ENCODE peak calls at places on chromosomes 3 and 15, in six cellular contexts. One of them, this sample, is unnamed.

GRCh38 chr3:126903521-126903920 is 79.4 kb upstream of the PLXNA1 start:
- DNase-seq in B cell: no peak
- DNase-seq in progenitor cell of endocrine pancreas: no peak
- DNase-seq in endothelial cell: no peak
- DNase-seq in HL-60: no peak
- DNase-seq in fibroblast of pulmonary artery: no peak
- DNase-seq in this sample: no peak

GRCh38 chr3:141385386-141386079 is 17.2 kb downstream of the ZBTB38 start:
- DNase-seq in endothelial cell: no peak
- DNase-seq in fibroblast of pulmonary artery: peak
- DNase-seq in B cell: no peak
- DNase-seq in HL-60: no peak
- DNase-seq in progenitor cell of endocrine pancreas: no peak
- DNase-seq in this sample: no peak

GRCh38 chr3:197088370-197088769 is 58.8 kb upstream of the MELTF start:
- DNase-seq in B cell: no peak
- DNase-seq in endothelial cell: no peak
- DNase-seq in HL-60: peak
- DNase-seq in progenitor cell of endocrine pancreas: no peak
- DNase-seq in fibroblast of pulmonary artery: peak
- DNase-seq in this sample: no peak

GRCh38 chr3:42500909-42501308 is 1.5 kb upstream of the VIPR1 start:
- DNase-seq in B cell: no peak
- DNase-seq in HL-60: no peak
- DNase-seq in endothelial cell: no peak
- DNase-seq in progenitor cell of endocrine pancreas: no peak
- DNase-seq in fibroblast of pulmonary artery: no peak
- DNase-seq in this sample: no peak

GRCh38 chr3:30232142-30232541 is 374.3 kb upstream of the TGFBR2 start:
- DNase-seq in HL-60: no peak
- DNase-seq in progenitor cell of endocrine pancreas: no peak
- DNase-seq in fibroblast of pulmonary artery: peak
- DNase-seq in B cell: no peak
- DNase-seq in endothelial cell: no peak
- DNase-seq in this sample: no peak

GRCh38 chr15:39684215-39684614 is 98.4 kb downstream of the FSIP1 start:
- DNase-seq in HL-60: no peak
- DNase-seq in fibroblast of pulmonary artery: no peak
- DNase-seq in progenitor cell of endocrine pancreas: no peak
- DNase-seq in endothelial cell: no peak
- DNase-seq in B cell: no peak
- DNase-seq in this sample: no peak

GRCh38 chr3:87446849-87447387 is 170.5 kb upstream of the POU1F1 start:
- DNase-seq in fibroblast of pulmonary artery: no peak
- DNase-seq in endothelial cell: no peak
- DNase-seq in B cell: no peak
- DNase-seq in HL-60: no peak
- DNase-seq in progenitor cell of endocrine pancreas: no peak
- DNase-seq in this sample: no peak

GRCh38 chr3:20353286-20353685 is 167.3 kb upstream of the SGO1 start:
- DNase-seq in B cell: no peak
- DNase-seq in fibroblast of pulmonary artery: no peak
- DNase-seq in HL-60: no peak
- DNase-seq in endothelial cell: no peak
- DNase-seq in progenitor cell of endocrine pancreas: no peak
- DNase-seq in this sample: no peak

GRCh38 chr15:38904298-38904697 is 339.7 kb upstream of the RASGRP1 start:
- DNase-seq in progenitor cell of endocrine pancreas: no peak
- DNase-seq in HL-60: no peak
- DNase-seq in B cell: no peak
- DNase-seq in endothelial cell: no peak
- DNase-seq in fibroblast of pulmonary artery: no peak
- DNase-seq in this sample: no peak

GRCh38 chr15:76340802-76341365 is 4.3 kb downstream of the ISL2 start:
- DNase-seq in HL-60: no peak
- DNase-seq in progenitor cell of endocrine pancreas: peak
- DNase-seq in B cell: peak
- DNase-seq in fibroblast of pulmonary artery: no peak
- DNase-seq in endothelial cell: no peak
- DNase-seq in this sample: peak

GRCh38 chr3:16508591-16508995 is 4.9 kb downstream of the RFTN1 start:
- DNase-seq in fibroblast of pulmonary artery: no peak
- DNase-seq in HL-60: peak
- DNase-seq in B cell: no peak
- DNase-seq in progenitor cell of endocrine pancreas: no peak
- DNase-seq in endothelial cell: no peak
- DNase-seq in this sample: no peak

GRCh38 chr15:74395319-74396145 is 28.1 kb upstream of the CYP11A1 start:
- DNase-seq in HL-60: no peak
- DNase-seq in B cell: no peak
- DNase-seq in endothelial cell: no peak
- DNase-seq in fibroblast of pulmonary artery: no peak
- DNase-seq in progenitor cell of endocrine pancreas: no peak
- DNase-seq in this sample: no peak

GRCh38 chr3:170740726-170741591 is 129.0 kb downstream of the RPL22L1 start:
- DNase-seq in HL-60: no peak
- DNase-seq in endothelial cell: no peak
- DNase-seq in B cell: no peak
- DNase-seq in progenitor cell of endocrine pancreas: no peak
- DNase-seq in fibroblast of pulmonary artery: peak
- DNase-seq in this sample: no peak

GRCh38 chr3:116425126-116425525 is 20.2 kb downstream of the LSAMP start:
- DNase-seq in progenitor cell of endocrine pancreas: no peak
- DNase-seq in endothelial cell: no peak
- DNase-seq in HL-60: no peak
- DNase-seq in B cell: no peak
- DNase-seq in fibroblast of pulmonary artery: no peak
- DNase-seq in this sample: no peak

GRCh38 chr3:157354722-157355121 is 81.9 kb upstream of the PTX3 start:
- DNase-seq in progenitor cell of endocrine pancreas: no peak
- DNase-seq in HL-60: no peak
- DNase-seq in fibroblast of pulmonary artery: peak
- DNase-seq in endothelial cell: peak
- DNase-seq in B cell: no peak
- DNase-seq in this sample: no peak

GRCh38 chr3:13069495-13069894 is 3.7 kb downstream of the IQSEC1 start:
- DNase-seq in progenitor cell of endocrine pancreas: no peak
- DNase-seq in fibroblast of pulmonary artery: no peak
- DNase-seq in B cell: peak
- DNase-seq in HL-60: no peak
- DNase-seq in endothelial cell: no peak
- DNase-seq in this sample: no peak

GRCh38 chr3:191390580-191390979 is 60.3 kb upstream of the UTS2B start:
- DNase-seq in progenitor cell of endocrine pancreas: no peak
- DNase-seq in B cell: no peak
- DNase-seq in fibroblast of pulmonary artery: no peak
- DNase-seq in HL-60: no peak
- DNase-seq in endothelial cell: no peak
- DNase-seq in this sample: no peak

GRCh38 chr3:69784854-69785523 is 45.7 kb downstream of the MITF start:
- DNase-seq in HL-60: no peak
- DNase-seq in progenitor cell of endocrine pancreas: no peak
- DNase-seq in B cell: no peak
- DNase-seq in endothelial cell: no peak
- DNase-seq in fibroblast of pulmonary artery: peak
- DNase-seq in this sample: no peak

DNA sequence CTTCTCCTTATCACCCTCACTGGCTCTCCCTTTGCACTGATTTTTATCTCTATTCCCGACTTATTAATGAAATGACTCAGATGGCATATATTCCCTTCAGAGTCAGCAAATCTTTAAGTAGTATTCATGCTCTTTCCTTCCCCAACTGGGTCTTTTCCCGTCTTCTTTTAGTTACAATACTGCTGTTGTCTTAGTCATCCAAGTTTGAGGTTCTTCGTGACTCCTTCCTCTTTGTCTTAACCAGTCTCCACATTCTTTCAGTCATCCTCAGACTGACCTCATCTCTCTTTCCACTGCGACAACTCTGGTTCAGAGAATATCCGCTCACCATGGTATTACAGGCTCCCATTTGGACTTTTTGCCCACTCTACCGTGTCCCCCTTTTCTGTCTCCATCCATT is 12.4 kb downstream of the WDR5B start:
- DNase-seq in B cell: no peak
- DNase-seq in fibroblast of pulmonary artery: peak
- DNase-seq in HL-60: no peak
- DNase-seq in progenitor cell of endocrine pancreas: no peak
- DNase-seq in endothelial cell: no peak
- DNase-seq in this sample: no peak
- TF ChIP-seq CTCF in B cell: no peak
- TF ChIP-seq CTCF in fibroblast of pulmonary artery: no peak
- TF ChIP-seq CTCF in HL-60: no peak
- TF ChIP-seq CTCF in progenitor cell of endocrine pancreas: no peak
- TF ChIP-seq CTCF in endothelial cell: no peak
- TF ChIP-seq CTCF in this sample: no peak

DNA sequence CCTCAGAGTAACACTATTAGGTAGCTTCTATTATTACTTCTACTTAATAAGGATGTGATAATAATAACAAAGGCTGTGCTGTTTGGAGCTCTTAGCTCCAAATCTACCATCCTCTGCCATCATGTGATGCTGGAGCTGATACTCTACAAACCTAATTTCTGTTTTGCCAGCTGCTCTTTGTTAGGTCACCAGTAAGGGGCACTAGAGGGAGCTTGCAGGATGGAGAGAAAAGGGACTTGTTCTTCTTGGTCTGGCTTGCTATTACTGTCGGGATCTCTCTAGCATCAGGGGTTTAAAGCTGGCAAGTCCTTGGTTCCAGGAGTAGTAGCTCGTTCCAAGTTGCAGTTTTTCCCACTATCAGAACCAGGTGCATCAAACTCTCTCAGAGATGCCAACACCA is 194.9 kb upstream of the KBTBD8 start:
- DNase-seq in endothelial cell: peak
- DNase-seq in fibroblast of pulmonary artery: no peak
- DNase-seq in B cell: no peak
- DNase-seq in HL-60: no peak
- DNase-seq in progenitor cell of endocrine pancreas: no peak
- DNase-seq in this sample: no peak
- TF ChIP-seq CTCF in endothelial cell: no peak
- TF ChIP-seq CTCF in fibroblast of pulmonary artery: peak
- TF ChIP-seq CTCF in B cell: no peak
- TF ChIP-seq CTCF in HL-60: no peak
- TF ChIP-seq CTCF in progenitor cell of endocrine pancreas: peak
- TF ChIP-seq CTCF in this sample: peak

GRCh38 chr3:167184511-167184910 is 195.6 kb downstream of the ZBBX start:
- DNase-seq in progenitor cell of endocrine pancreas: no peak
- DNase-seq in fibroblast of pulmonary artery: no peak
- DNase-seq in endothelial cell: no peak
- DNase-seq in HL-60: no peak
- DNase-seq in B cell: no peak
- DNase-seq in this sample: no peak

GRCh38 chr3:167188592-167188991 is 191.5 kb downstream of the ZBBX start:
- DNase-seq in B cell: no peak
- DNase-seq in HL-60: no peak
- DNase-seq in progenitor cell of endocrine pancreas: no peak
- DNase-seq in fibroblast of pulmonary artery: no peak
- DNase-seq in endothelial cell: no peak
- DNase-seq in this sample: no peak

GRCh38 chr3:167187211-167187610 is 192.9 kb downstream of the ZBBX start:
- DNase-seq in endothelial cell: no peak
- DNase-seq in fibroblast of pulmonary artery: no peak
- DNase-seq in HL-60: no peak
- DNase-seq in B cell: no peak
- DNase-seq in progenitor cell of endocrine pancreas: no peak
- DNase-seq in this sample: no peak
- TF ChIP-seq CTCF in endothelial cell: no peak
- TF ChIP-seq CTCF in fibroblast of pulmonary artery: no peak
- TF ChIP-seq CTCF in HL-60: no peak
- TF ChIP-seq CTCF in B cell: no peak
- TF ChIP-seq CTCF in progenitor cell of endocrine pancreas: no peak
- TF ChIP-seq CTCF in this sample: no peak

DNA sequence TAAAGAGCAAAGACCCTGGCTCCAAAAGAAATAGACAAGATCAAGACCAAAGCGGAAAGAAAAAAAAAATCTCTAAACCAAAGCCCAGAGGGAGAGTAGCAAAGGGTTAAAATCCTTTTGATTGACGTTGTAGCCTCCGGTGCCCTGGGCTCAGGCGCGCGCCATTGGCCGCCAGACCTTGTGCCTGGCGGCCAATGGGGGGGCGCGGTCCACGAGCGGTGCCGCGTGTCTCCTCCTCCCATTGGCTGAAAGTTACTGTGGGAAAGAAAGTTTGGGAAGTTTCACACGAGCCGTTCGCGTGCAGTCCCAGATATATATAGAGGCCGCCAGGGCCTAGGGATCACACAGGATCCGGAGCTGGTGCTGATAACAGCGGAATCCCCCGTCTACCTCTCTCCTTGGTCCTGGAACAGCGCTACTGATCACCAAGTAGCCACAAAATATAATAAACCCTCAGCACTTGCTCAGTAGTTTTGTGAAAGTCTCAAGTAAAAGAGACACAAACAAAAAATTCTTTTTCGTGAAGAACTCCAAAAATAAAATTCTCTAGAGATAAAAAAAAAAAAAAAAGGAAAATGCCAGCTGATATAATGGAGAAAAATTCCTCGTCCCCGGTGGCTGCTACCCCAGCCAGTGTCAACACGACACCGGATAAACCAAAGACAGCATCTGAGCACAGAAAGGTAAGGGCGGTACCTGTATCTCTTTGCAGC is at the start of gene HES1:
- DNase-seq in B cell: peak
- DNase-seq in endothelial cell: peak
- DNase-seq in fibroblast of pulmonary artery: peak
- DNase-seq in HL-60: peak
- DNase-seq in progenitor cell of endocrine pancreas: peak
- DNase-seq in this sample: peak
- TF ChIP-seq CTCF in B cell: no peak
- TF ChIP-seq CTCF in endothelial cell: no peak
- TF ChIP-seq CTCF in fibroblast of pulmonary artery: no peak
- TF ChIP-seq CTCF in HL-60: no peak
- TF ChIP-seq CTCF in progenitor cell of endocrine pancreas: no peak
- TF ChIP-seq CTCF in this sample: no peak

DNA sequence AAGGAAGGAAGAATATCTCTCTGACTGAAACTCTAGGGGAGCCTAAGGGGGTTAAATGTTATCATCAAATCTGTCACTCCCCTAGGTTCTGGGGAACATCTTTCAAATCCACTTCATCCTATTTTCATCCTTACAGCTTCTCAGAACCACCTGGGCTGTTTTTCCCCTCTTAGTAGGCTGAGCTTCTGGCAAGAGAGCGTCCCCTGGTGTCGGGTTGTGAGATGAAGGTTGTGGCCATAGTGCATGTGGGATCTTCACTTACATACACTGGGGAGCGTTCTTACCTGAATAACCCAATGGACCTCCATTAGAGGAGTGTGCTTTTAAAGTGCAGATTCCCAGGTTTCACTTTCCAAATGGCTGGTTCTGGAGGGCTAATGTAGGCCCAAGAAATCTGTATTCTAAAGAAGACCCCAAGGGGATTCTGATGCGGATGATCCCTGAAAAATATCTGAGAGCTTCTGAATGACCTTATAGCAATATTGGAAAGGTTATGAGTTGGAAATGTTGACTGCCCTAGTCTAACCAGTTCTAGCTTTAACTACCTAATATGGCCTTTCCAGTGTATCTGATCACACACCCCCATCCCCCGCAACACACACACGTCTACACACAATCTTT is 663.7 kb downstream of the AGBL1 start:
- DNase-seq in HL-60: no peak
- DNase-seq in B cell: no peak
- DNase-seq in fibroblast of pulmonary artery: no peak
- DNase-seq in endothelial cell: peak
- DNase-seq in progenitor cell of endocrine pancreas: peak
- DNase-seq in this sample: peak
- TF ChIP-seq CTCF in HL-60: peak
- TF ChIP-seq CTCF in B cell: no peak
- TF ChIP-seq CTCF in fibroblast of pulmonary artery: no peak
- TF ChIP-seq CTCF in endothelial cell: peak
- TF ChIP-seq CTCF in progenitor cell of endocrine pancreas: peak
- TF ChIP-seq CTCF in this sample: peak

This sample was measured in neural crest cell.